ENCODE peak calls at places on chromosomes 4 and X, in six cellular contexts. M, H, N, O, V and X are unnamed samples. For H3K36me3 and H3K4me1, the result is how much of the 10 kb centered on the place peaks cover.

GRCh38 chr4:123399638-123400358 is 3.2 kb downstream of the SPRY1 start:
- DNase-seq in H (no peak), V (no peak), O (no peak), N (peak), M (no peak), X (no peak)

GRCh38 chr4:87339440-87339839 is 16.8 kb upstream of the HSD17B13 start:
- DNase-seq in H (no peak), M (no peak), O (no peak), N (peak), V (no peak), X (no peak)

GRCh38 chrX:132482632-132483031 is 6.2 kb downstream of the MBNL3 start:
- DNase-seq in N (no peak), V (no peak), O (no peak), H (no peak), M (no peak), X (no peak)

GRCh38 chrX:142891046-142891445 is 134.7 kb upstream of the SPANXN4 start:
- DNase-seq in N (no peak), O (no peak), H (no peak), M (no peak), V (no peak), X (no peak)

GRCh38 chr4:77445846-77446245 is 159.8 kb upstream of the CXCL13 start:
- DNase-seq in N (no peak), M (no peak), H (no peak), V (no peak), O (no peak), X (no peak)

GRCh38 chr4:123477804-123478209 is 81.2 kb downstream of the SPRY1 start:
- DNase-seq in M (no peak), H (no peak), O (peak), V (no peak), N (peak), X (no peak)

GRCh38 chrX:110966839-110967238 is 129.2 kb upstream of the PAK3 start:
- DNase-seq in H (no peak), N (no peak), O (no peak), V (no peak), M (no peak), X (no peak)

GRCh38 chr4:147368948-147369347 is 111.9 kb upstream of the EDNRA start:
- DNase-seq in N (no peak), V (no peak), O (no peak), M (no peak), H (no peak), X (no peak)

GRCh38 chr4:39597695-39598381 is 40.8 kb downstream of the SMIM14 start:
- DNase-seq in M (no peak), H (no peak), N (no peak), O (no peak), V (no peak), X (no peak)

GRCh38 chr4:164613761-164614277 is 140.1 kb upstream of the SMIM31 start:
- DNase-seq in O (no peak), V (no peak), M (no peak), H (no peak), N (peak), X (no peak)

GRCh38 chrX:138127314-138127713 is 561.4 kb downstream of the ZIC3 start:
- DNase-seq in M (no peak), O (no peak), H (no peak), V (no peak), N (peak), X (no peak)

GRCh38 chrX:10574663-10575062 is 45.7 kb downstream of the MID1 start:
- DNase-seq in M (no peak), V (no peak), O (no peak), H (no peak), N (peak), X (no peak)

GRCh38 chr4:137124278-137124932 is 407.9 kb downstream of the PCDH18 start:
- DNase-seq in H (no peak), M (no peak), N (peak), V (no peak), O (peak), X (peak)

GRCh38 chr4:32268949-32269348 is 1548.8 kb downstream of the PCDH7 start:
- DNase-seq in H (no peak), M (no peak), N (peak), O (peak), V (no peak), X (no peak)

GRCh38 chrX:47751670-47752069 is 85.0 kb upstream of the ZNF81 start:
- DNase-seq in N (no peak), H (peak), V (peak), O (peak), M (peak), X (peak)

GRCh38 chr4:27084685-27085356 is 224.2 kb downstream of the STIM2 start:
- DNase-seq in H (no peak), M (peak), N (peak), V (no peak), O (no peak), X (peak)

GRCh38 chr4:73589887-73590801 is 30.1 kb downstream of the RASSF6 start:
- DNase-seq in H (peak), N (no peak), V (peak), O (peak), M (no peak), X (no peak)

GRCh38 chr4:180434131-180434895 is 1808.9 kb upstream of the TENM3 start:
- DNase-seq in V (no peak), O (no peak), H (no peak), M (no peak), N (no peak), X (no peak)

GRCh38 chr4:72207196-72207595 is 175.4 kb downstream of the NPFFR2 start:
- DNase-seq in H (no peak), V (no peak), M (no peak), O (no peak), N (no peak), X (no peak)

GRCh38 chrX:66760648-66761047 is 121.8 kb upstream of the EDA2R start:
- DNase-seq in M (no peak), V (no peak), N (no peak), O (peak), H (no peak), X (no peak)

GRCh38 chr4:88006956-88007303 is 505 bp upstream of the PKD2 start:
- DNase-seq in V (no peak), M (no peak), N (no peak), O (no peak), H (no peak), X (no peak)

GRCh38 chr4:513327-513726 is 14.3 kb downstream of the PIGG start:
- DNase-seq in V (no peak), H (no peak), M (no peak), N (no peak), O (no peak), X (no peak)

GRCh38 chr4:109801099-109801789 is 555 bp downstream of the CFI start:
- DNase-seq in O (no peak), V (no peak), N (no peak), H (no peak), M (no peak), X (no peak)

GRCh38 chr4:17722361-17722710 is 59.1 kb downstream of the FAM184B start:
- DNase-seq in V (no peak), N (no peak), O (no peak), H (no peak), M (no peak), X (no peak)

GRCh38 chrX:107744868-107745267 is 30.7 kb downstream of the TSC22D3 start:
- DNase-seq in V (no peak), M (no peak), H (no peak), O (no peak), N (no peak), X (no peak)

GRCh38 chrX:85359051-85359450 is 20.4 kb downstream of the POF1B start:
- DNase-seq in V (no peak), H (no peak), O (no peak), N (no peak), M (no peak), X (no peak)

GRCh38 chr4:40202474-40202873 is 5.6 kb downstream of the RHOH start:
- DNase-seq in M (no peak), O (peak), N (no peak), H (no peak), V (no peak), X (no peak)

GRCh38 chr4:112704991-112705845 is 68.3 kb downstream of the LARP7 start:
- DNase-seq in O (no peak), M (peak), V (peak), H (peak), N (peak), X (peak)

DNA sequence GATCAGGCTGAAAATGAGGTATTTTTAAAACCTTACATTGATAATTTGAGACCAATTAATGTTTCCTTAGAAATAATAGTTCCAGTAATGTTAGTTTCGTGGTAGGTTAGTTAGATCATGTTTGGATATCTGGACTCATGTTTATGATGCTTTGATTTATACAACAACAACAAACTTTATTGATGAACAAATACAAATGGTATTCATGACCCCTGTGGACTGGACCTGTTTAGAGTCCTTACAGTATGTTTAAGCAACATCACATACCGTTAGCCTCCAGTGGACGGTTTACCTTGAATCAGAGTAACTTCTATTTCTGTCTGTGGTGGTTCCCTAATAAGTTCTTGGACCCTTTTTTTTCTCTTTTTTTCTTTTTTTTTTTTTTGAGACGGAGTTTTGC is 18.0 kb downstream of the ZRSR2 start:
- DNase-seq in V (no peak), H (no peak), N (no peak), O (no peak), M (no peak), X (no peak)
- H3K36me3 ChIP-seq in V (under half), H (under half), N (under half), O (half or more), M (half or more), X (under half)

GRCh38 chrX:37659047-37659446 is 26.5 kb upstream of the XK start:
- DNase-seq in N (no peak), M (no peak), H (no peak), V (no peak), O (no peak), X (no peak)

GRCh38 chrX:37652589-37653271 is 32.9 kb upstream of the XK start:
- DNase-seq in N (no peak), M (no peak), V (no peak), O (no peak), H (no peak), X (no peak)

GRCh38 chrX:37658352-37659030 is 27.1 kb upstream of the XK start:
- DNase-seq in O (no peak), N (no peak), M (no peak), V (no peak), H (no peak), X (no peak)

GRCh38 chrX:37652053-37652452 is 33.5 kb upstream of the XK start:
- DNase-seq in H (no peak), V (no peak), N (no peak), M (no peak), O (no peak), X (no peak)

GRCh38 chrX:37653397-37654085 is 32.0 kb upstream of the XK start:
- DNase-seq in O (no peak), V (no peak), H (no peak), M (no peak), N (no peak), X (no peak)
- H3K4me1 ChIP-seq in O (under half), V (under half), H (under half), M (under half), N (under half), X (under half)

GRCh38 chr4:8238515-8239053 is 31.0 kb upstream of the HTRA3 start:
- DNase-seq in V (no peak), O (peak), M (no peak), N (no peak), H (no peak), X (peak)
- TF ChIP-seq CTCF in V (no peak), O (peak), M (no peak), N (no peak), H (no peak), X (peak)

DNA sequence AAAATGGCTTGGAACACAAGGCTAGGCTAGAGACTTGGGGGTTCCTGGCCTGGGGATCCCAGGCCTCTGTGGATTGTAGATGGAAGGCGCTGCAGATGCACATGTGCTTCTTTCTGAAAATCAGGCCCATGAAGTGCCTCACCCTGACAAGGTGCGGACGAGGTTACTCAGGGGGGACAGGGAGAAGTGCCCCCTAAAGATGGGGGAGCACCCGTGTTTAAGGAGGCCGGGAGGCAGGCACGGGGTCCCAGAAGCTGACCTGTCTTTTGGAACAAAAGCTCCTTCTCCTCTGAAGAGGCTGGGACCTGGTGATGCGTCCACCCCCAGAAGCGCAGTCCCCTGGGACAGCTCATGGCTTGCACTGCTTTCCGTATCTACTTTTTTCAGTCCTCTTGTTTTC is 2.4 kb downstream of the PDZD4 start:
- DNase-seq in M (no peak), V (no peak), N (no peak), H (no peak), O (no peak), X (no peak)
- H3K36me3 ChIP-seq in M (under half), V (under half), N (under half), H (under half), O (under half), X (under half)

GRCh38 chr4:168845897-168846296 is 164.2 kb downstream of the CBR4 start:
- DNase-seq in N (no peak), O (no peak), V (no peak), H (no peak), M (no peak), X (no peak)
- H3K4me1 ChIP-seq in N (under half), O (under half), V (under half), H (under half), M (half or more), X (under half)

GRCh38 chrX:4265036-4265435 is 551.6 kb upstream of the PRKX start:
- DNase-seq in N (no peak), V (no peak), O (no peak), H (no peak), M (no peak), X (no peak)

GRCh38 chrX:4268676-4269075 is 555.2 kb upstream of the PRKX start:
- DNase-seq in M (no peak), O (no peak), H (no peak), N (no peak), V (no peak), X (no peak)

GRCh38 chrX:4263005-4263404 is 549.6 kb upstream of the PRKX start:
- DNase-seq in N (no peak), M (no peak), H (no peak), O (no peak), V (no peak), X (no peak)
- TF ChIP-seq CTCF in N (no peak), M (no peak), H (no peak), O (peak), V (no peak), X (no peak)

GRCh38 chr4:25760048-25760447 is 102.7 kb downstream of the SEL1L3 start:
- DNase-seq in M (no peak), O (no peak), N (no peak), V (no peak), H (no peak), X (no peak)
- H3K36me3 ChIP-seq in M (half or more), O (half or more), N (under half), V (under half), H (under half), X (under half)

GRCh38 chr4:85966308-85966882 is 393.5 kb downstream of the MAPK10 start:
- DNase-seq in V (no peak), N (peak), O (no peak), M (no peak), H (no peak), X (no peak)

GRCh38 chr4:85961887-85962286 is 398.0 kb downstream of the MAPK10 start:
- DNase-seq in N (no peak), O (no peak), V (no peak), H (no peak), M (no peak), X (no peak)

GRCh38 chr4:85964298-85964697 is 395.6 kb downstream of the MAPK10 start:
- DNase-seq in H (no peak), V (no peak), O (no peak), N (peak), M (no peak), X (no peak)

GRCh38 chr4:85965529-85965928 is 394.3 kb downstream of the MAPK10 start:
- DNase-seq in V (no peak), N (no peak), H (no peak), M (no peak), O (no peak), X (no peak)

DNA sequence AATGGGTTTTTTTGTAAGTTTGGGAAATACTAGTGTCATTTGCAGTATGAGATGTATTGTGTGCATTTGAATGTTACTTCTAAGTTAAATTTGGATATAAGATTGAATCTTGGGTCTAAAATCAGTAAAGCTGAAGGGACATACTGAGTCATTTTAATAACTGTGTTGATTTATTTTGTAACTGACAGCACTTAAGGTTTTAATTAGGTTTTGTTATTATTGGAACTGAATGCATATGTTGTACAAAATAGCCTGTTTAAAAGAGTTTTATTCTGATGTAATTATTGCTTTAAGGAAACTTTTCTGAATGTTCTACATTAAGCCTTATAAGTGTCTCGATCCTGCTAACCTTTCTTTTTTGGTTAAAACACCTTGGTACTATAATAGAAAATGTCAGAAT is 396.6 kb downstream of the MAPK10 start:
- DNase-seq in N (peak), M (no peak), H (no peak), V (no peak), O (no peak), X (no peak)
- H3K4me1 ChIP-seq in N (under half), M (under half), H (under half), V (under half), O (under half), X (under half)

DNA sequence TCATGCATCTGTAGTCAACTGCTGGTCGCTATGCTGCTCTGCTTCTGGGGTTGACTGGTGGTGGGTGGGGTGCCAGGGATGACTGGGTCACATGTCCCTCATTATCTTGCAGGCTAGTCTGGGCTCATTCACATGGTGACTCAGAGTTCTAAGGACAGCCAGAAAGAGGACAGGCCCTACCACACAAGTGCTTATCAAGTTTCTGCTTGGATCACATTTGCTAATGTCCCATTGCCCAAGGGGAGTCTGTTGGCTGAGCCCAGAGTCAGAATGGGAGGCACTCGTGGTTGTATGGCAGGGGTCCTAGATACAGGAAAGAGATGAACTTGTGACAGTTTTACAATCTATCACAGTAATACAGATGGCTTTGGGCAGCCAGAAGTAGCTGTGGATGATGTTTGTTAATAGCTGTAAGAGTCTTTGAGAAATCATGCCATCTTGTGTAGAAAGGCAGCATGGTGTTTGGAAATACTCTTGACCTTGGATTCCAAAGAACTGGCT is 221.3 kb downstream of the GPAT3 start:
- DNase-seq in M (no peak), V (no peak), N (no peak), H (no peak), O (no peak), X (peak)
- TF ChIP-seq CTCF in M (no peak), V (no peak), N (no peak), H (no peak), O (no peak), X (peak)

GRCh38 chr4:106337916-106338315 is 21.6 kb downstream of the AIMP1 start:
- DNase-seq in N (no peak), H (no peak), M (no peak), O (no peak), V (no peak), X (no peak)
- H3K36me3 ChIP-seq in N (under half), H (under half), M (half or more), O (half or more), V (under half), X (half or more)